ENCODE peak calls at places on chromosomes 6 and 20, in ten cellular contexts. One of them, this sample, is unnamed.

GRCh38 chr6:130365166-130366010 is 429 bp upstream of the TMEM200A start:
- DNase-seq in fibroblast of the conjunctiva: peak; percentile 36
- DNase-seq in nucleus accumbens: no peak
- DNase-seq in lung: peak; percentile 45
- DNase-seq in HCT116: peak; percentile 39
- DNase-seq in CD8-positive, alpha-beta T cell: peak; percentile 30
- DNase-seq in hepatocyte: peak; percentile 88
- DNase-seq in astrocyte: peak; percentile 52
- DNase-seq in neuronal stem cell: peak; percentile 73
- DNase-seq in osteocyte: peak; percentile 94
- DNase-seq in this sample: peak; percentile 50

GRCh38 chr6:24982231-24982630 is 46.5 kb upstream of the RIPOR2 start:
- DNase-seq in HCT116: no peak
- DNase-seq in astrocyte: peak; percentile 74
- DNase-seq in hepatocyte: no peak
- DNase-seq in lung: no peak
- DNase-seq in CD8-positive, alpha-beta T cell: no peak
- DNase-seq in fibroblast of the conjunctiva: peak; percentile 10
- DNase-seq in osteocyte: no peak
- DNase-seq in nucleus accumbens: no peak
- DNase-seq in neuronal stem cell: no peak
- DNase-seq in this sample: no peak

GRCh38 chr20:31925631-31926030 is 26.2 kb downstream of the PDRG1 start:
- DNase-seq in astrocyte: no peak
- DNase-seq in osteocyte: no peak
- DNase-seq in fibroblast of the conjunctiva: no peak
- DNase-seq in HCT116: no peak
- DNase-seq in nucleus accumbens: no peak
- DNase-seq in hepatocyte: no peak
- DNase-seq in lung: no peak
- DNase-seq in CD8-positive, alpha-beta T cell: no peak
- DNase-seq in neuronal stem cell: no peak
- DNase-seq in this sample: no peak

GRCh38 chr6:170107606-170108222 is 183.2 kb downstream of the DLL1 start:
- DNase-seq in astrocyte: no peak
- DNase-seq in hepatocyte: no peak
- DNase-seq in fibroblast of the conjunctiva: no peak
- DNase-seq in HCT116: no peak
- DNase-seq in nucleus accumbens: no peak
- DNase-seq in CD8-positive, alpha-beta T cell: no peak
- DNase-seq in neuronal stem cell: no peak
- DNase-seq in osteocyte: peak; percentile 15
- DNase-seq in lung: no peak
- DNase-seq in this sample: no peak

GRCh38 chr6:26578741-26579140 is 18.0 kb upstream of the ABT1 start:
- DNase-seq in astrocyte: no peak
- DNase-seq in fibroblast of the conjunctiva: no peak
- DNase-seq in neuronal stem cell: no peak
- DNase-seq in HCT116: no peak
- DNase-seq in nucleus accumbens: no peak
- DNase-seq in CD8-positive, alpha-beta T cell: no peak
- DNase-seq in hepatocyte: no peak
- DNase-seq in osteocyte: no peak
- DNase-seq in lung: no peak
- DNase-seq in this sample: no peak

GRCh38 chr6:81171991-81172740 is 580.3 kb downstream of the TENT5A start:
- DNase-seq in lung: no peak
- DNase-seq in hepatocyte: no peak
- DNase-seq in nucleus accumbens: no peak
- DNase-seq in osteocyte: no peak
- DNase-seq in CD8-positive, alpha-beta T cell: no peak
- DNase-seq in HCT116: peak; percentile 15
- DNase-seq in neuronal stem cell: no peak
- DNase-seq in fibroblast of the conjunctiva: peak; percentile 28
- DNase-seq in astrocyte: peak; percentile 84
- DNase-seq in this sample: no peak

GRCh38 chr20:57395111-57395959 is 4.1 kb downstream of the RBM38 start:
- DNase-seq in astrocyte: peak; percentile 80
- DNase-seq in hepatocyte: no peak
- DNase-seq in nucleus accumbens: peak; percentile 94
- DNase-seq in osteocyte: no peak
- DNase-seq in HCT116: no peak
- DNase-seq in CD8-positive, alpha-beta T cell: peak; percentile 11
- DNase-seq in lung: no peak
- DNase-seq in neuronal stem cell: peak; percentile 75
- DNase-seq in fibroblast of the conjunctiva: no peak
- DNase-seq in this sample: no peak

GRCh38 chr6:122381494-122382083 is 17.9 kb upstream of the HSF2 start:
- DNase-seq in neuronal stem cell: peak; percentile 51
- DNase-seq in HCT116: peak; percentile 68
- DNase-seq in CD8-positive, alpha-beta T cell: peak; percentile 62
- DNase-seq in lung: peak; percentile 50
- DNase-seq in osteocyte: peak; percentile 84
- DNase-seq in nucleus accumbens: peak; percentile 10
- DNase-seq in astrocyte: peak; percentile 55
- DNase-seq in fibroblast of the conjunctiva: peak; percentile 79
- DNase-seq in hepatocyte: peak; percentile 84
- DNase-seq in this sample: no peak

GRCh38 chr6:121533321-121533841 is 97.9 kb downstream of the GJA1 start:
- DNase-seq in hepatocyte: no peak
- DNase-seq in lung: no peak
- DNase-seq in neuronal stem cell: no peak
- DNase-seq in fibroblast of the conjunctiva: no peak
- DNase-seq in HCT116: no peak
- DNase-seq in CD8-positive, alpha-beta T cell: no peak
- DNase-seq in osteocyte: no peak
- DNase-seq in nucleus accumbens: no peak
- DNase-seq in astrocyte: no peak
- DNase-seq in this sample: no peak